ENCODE peak calls at places on chromosomes 16 and 17, in nine cellular contexts. One of them, this sample, is unnamed.

GRCh38 chr17:7862692-7863437 is 5.1 kb downstream of the CYB5D1 start:
- DNase-seq in breast epithelium: peak
- DNase-seq in gastrocnemius medialis: no peak
- DNase-seq in transverse colon: peak
- DNase-seq in esophagus muscularis mucosa: no peak
- DNase-seq in thyroid gland: peak
- DNase-seq in adrenal gland: peak
- DNase-seq in lower leg skin: no peak
- DNase-seq in upper lobe of left lung: no peak
- DNase-seq in this sample: peak

GRCh38 chr16:57128787-57129389 is 36.5 kb downstream of the CPNE2 start:
- DNase-seq in breast epithelium: no peak
- DNase-seq in gastrocnemius medialis: no peak
- DNase-seq in transverse colon: no peak
- DNase-seq in esophagus muscularis mucosa: no peak
- DNase-seq in thyroid gland: no peak
- DNase-seq in adrenal gland: no peak
- DNase-seq in lower leg skin: no peak
- DNase-seq in upper lobe of left lung: no peak
- DNase-seq in this sample: no peak

GRCh38 chr16:22424161-22424937 is 49.9 kb upstream of the CDR2 start:
- DNase-seq in breast epithelium: peak
- DNase-seq in gastrocnemius medialis: peak
- DNase-seq in transverse colon: peak
- DNase-seq in esophagus muscularis mucosa: no peak
- DNase-seq in thyroid gland: no peak
- DNase-seq in adrenal gland: peak
- DNase-seq in lower leg skin: peak
- DNase-seq in upper lobe of left lung: peak
- DNase-seq in this sample: peak

GRCh38 chr16:4409081-4409932 is 7.1 kb downstream of the CORO7 start:
- DNase-seq in breast epithelium: peak
- DNase-seq in gastrocnemius medialis: no peak
- DNase-seq in transverse colon: no peak
- DNase-seq in esophagus muscularis mucosa: no peak
- DNase-seq in thyroid gland: no peak
- DNase-seq in adrenal gland: no peak
- DNase-seq in lower leg skin: no peak
- DNase-seq in upper lobe of left lung: no peak
- DNase-seq in this sample: no peak

GRCh38 chr16:3026003-3026378 is 2.2 kb downstream of the THOC6 start:
- DNase-seq in breast epithelium: no peak
- DNase-seq in gastrocnemius medialis: no peak
- DNase-seq in transverse colon: no peak
- DNase-seq in esophagus muscularis mucosa: no peak
- DNase-seq in thyroid gland: no peak
- DNase-seq in adrenal gland: no peak
- DNase-seq in lower leg skin: no peak
- DNase-seq in upper lobe of left lung: no peak
- DNase-seq in this sample: no peak

GRCh38 chr16:54928016-54928356 is 2.7 kb upstream of the IRX5 start:
- DNase-seq in breast epithelium: no peak
- DNase-seq in gastrocnemius medialis: no peak
- DNase-seq in transverse colon: no peak
- DNase-seq in esophagus muscularis mucosa: no peak
- DNase-seq in thyroid gland: no peak
- DNase-seq in adrenal gland: no peak
- DNase-seq in lower leg skin: no peak
- DNase-seq in upper lobe of left lung: peak
- DNase-seq in this sample: no peak

GRCh38 chr17:50361561-50362480 is 11.2 kb downstream of the MRPL27 start:
- DNase-seq in breast epithelium: no peak
- DNase-seq in gastrocnemius medialis: no peak
- DNase-seq in transverse colon: peak
- DNase-seq in esophagus muscularis mucosa: no peak
- DNase-seq in thyroid gland: peak
- DNase-seq in adrenal gland: peak
- DNase-seq in lower leg skin: no peak
- DNase-seq in upper lobe of left lung: peak
- DNase-seq in this sample: no peak

GRCh38 chr17:74558882-74559519 is 8.3 kb downstream of the CD300H start:
- DNase-seq in breast epithelium: no peak
- DNase-seq in gastrocnemius medialis: no peak
- DNase-seq in transverse colon: no peak
- DNase-seq in esophagus muscularis mucosa: no peak
- DNase-seq in thyroid gland: no peak
- DNase-seq in adrenal gland: no peak
- DNase-seq in lower leg skin: no peak
- DNase-seq in upper lobe of left lung: no peak
- DNase-seq in this sample: no peak

GRCh38 chr16:75459691-75460090 is 4.8 kb downstream of the TMEM170A start:
- DNase-seq in breast epithelium: no peak
- DNase-seq in gastrocnemius medialis: no peak
- DNase-seq in transverse colon: no peak
- DNase-seq in esophagus muscularis mucosa: no peak
- DNase-seq in thyroid gland: no peak
- DNase-seq in adrenal gland: peak
- DNase-seq in lower leg skin: no peak
- DNase-seq in upper lobe of left lung: no peak
- DNase-seq in this sample: no peak

GRCh38 chr16:14562691-14563491 is 67.2 kb downstream of the PARN start:
- DNase-seq in breast epithelium: no peak
- DNase-seq in gastrocnemius medialis: no peak
- DNase-seq in transverse colon: peak
- DNase-seq in esophagus muscularis mucosa: no peak
- DNase-seq in thyroid gland: no peak
- DNase-seq in adrenal gland: peak
- DNase-seq in lower leg skin: peak
- DNase-seq in upper lobe of left lung: no peak
- DNase-seq in this sample: no peak

GRCh38 chr17:1011760-1012735 is 15.1 kb downstream of the TIMM22 start:
- DNase-seq in breast epithelium: no peak
- DNase-seq in gastrocnemius medialis: no peak
- DNase-seq in transverse colon: no peak
- DNase-seq in esophagus muscularis mucosa: no peak
- DNase-seq in thyroid gland: no peak
- DNase-seq in adrenal gland: no peak
- DNase-seq in lower leg skin: no peak
- DNase-seq in upper lobe of left lung: peak
- DNase-seq in this sample: no peak

GRCh38 chr16:82735176-82735575 is 108.4 kb downstream of the CDH13 start:
- DNase-seq in breast epithelium: no peak
- DNase-seq in gastrocnemius medialis: peak
- DNase-seq in transverse colon: no peak
- DNase-seq in esophagus muscularis mucosa: no peak
- DNase-seq in thyroid gland: peak
- DNase-seq in adrenal gland: no peak
- DNase-seq in lower leg skin: no peak
- DNase-seq in upper lobe of left lung: no peak
- DNase-seq in this sample: no peak

GRCh38 chr16:27720731-27721547 is 171.0 kb downstream of the KATNIP start:
- DNase-seq in breast epithelium: no peak
- DNase-seq in gastrocnemius medialis: no peak
- DNase-seq in transverse colon: no peak
- DNase-seq in esophagus muscularis mucosa: no peak
- DNase-seq in thyroid gland: no peak
- DNase-seq in adrenal gland: no peak
- DNase-seq in lower leg skin: no peak
- DNase-seq in upper lobe of left lung: no peak
- DNase-seq in this sample: peak

GRCh38 chr17:40447148-40447644 is 3.9 kb downstream of the IGFBP4 start:
- DNase-seq in breast epithelium: no peak
- DNase-seq in gastrocnemius medialis: no peak
- DNase-seq in transverse colon: no peak
- DNase-seq in esophagus muscularis mucosa: no peak
- DNase-seq in thyroid gland: no peak
- DNase-seq in adrenal gland: no peak
- DNase-seq in lower leg skin: no peak
- DNase-seq in upper lobe of left lung: no peak
- DNase-seq in this sample: peak

DNA sequence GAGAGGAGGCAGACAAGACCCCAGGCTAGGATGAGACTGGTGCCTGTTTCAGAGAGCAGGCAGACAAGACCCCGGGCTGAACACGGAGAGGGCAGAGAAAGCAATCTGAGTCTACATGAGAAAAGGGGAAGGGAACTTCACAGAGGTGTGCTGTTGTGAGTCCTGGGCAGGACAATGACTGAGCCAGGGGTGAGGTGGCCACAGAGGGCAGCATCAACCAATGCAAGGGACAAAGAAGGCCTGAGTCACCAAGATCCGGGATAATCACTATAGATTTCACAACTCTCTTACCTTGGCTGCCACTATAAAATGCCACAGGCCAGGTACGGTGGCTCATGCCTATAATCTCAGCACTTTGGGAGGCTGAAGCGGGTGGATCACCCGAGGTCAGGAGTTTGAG is 89.0 kb downstream of the SLC39A11 start:
- DNase-seq in breast epithelium: no peak
- DNase-seq in gastrocnemius medialis: no peak
- DNase-seq in transverse colon: no peak
- DNase-seq in esophagus muscularis mucosa: no peak
- DNase-seq in thyroid gland: no peak
- DNase-seq in adrenal gland: peak
- DNase-seq in lower leg skin: no peak
- DNase-seq in upper lobe of left lung: no peak
- DNase-seq in this sample: no peak
- TF ChIP-seq POLR2A in breast epithelium: no peak
- TF ChIP-seq POLR2A in gastrocnemius medialis: no peak
- TF ChIP-seq POLR2A in transverse colon: no peak
- TF ChIP-seq POLR2A in esophagus muscularis mucosa: no peak
- TF ChIP-seq POLR2A in thyroid gland: no peak
- TF ChIP-seq POLR2A in adrenal gland: no peak
- TF ChIP-seq POLR2A in lower leg skin: no peak
- TF ChIP-seq POLR2A in upper lobe of left lung: no peak
- TF ChIP-seq POLR2A in this sample: no peak

DNA sequence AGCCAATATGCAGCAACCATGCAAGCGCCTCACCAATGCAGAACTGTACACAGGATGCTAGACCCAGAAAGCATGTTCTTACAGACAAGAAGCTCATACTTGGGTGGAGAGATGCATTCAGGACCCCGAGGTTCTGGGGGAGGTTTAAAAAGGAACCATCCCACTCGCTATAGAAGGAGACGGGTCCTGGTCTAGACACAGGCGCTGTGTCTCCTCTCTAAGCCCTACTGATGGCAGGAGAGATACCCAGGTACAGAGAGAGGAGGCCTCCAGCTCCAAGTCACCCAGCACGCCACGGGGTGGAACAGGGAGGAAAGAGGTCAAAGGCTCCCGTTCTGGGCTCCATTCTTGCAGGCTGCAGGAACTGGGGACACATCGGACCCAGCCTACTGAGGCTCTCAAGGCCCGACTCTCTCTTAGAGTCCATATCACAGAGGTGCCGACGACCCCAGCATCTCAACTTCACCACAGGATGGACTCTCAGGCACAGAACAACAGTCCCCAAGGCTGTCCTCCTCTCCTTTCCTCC is 28.0 kb downstream of the SRCIN1 start:
- DNase-seq in breast epithelium: no peak
- DNase-seq in gastrocnemius medialis: no peak
- DNase-seq in transverse colon: no peak
- DNase-seq in esophagus muscularis mucosa: no peak
- DNase-seq in thyroid gland: no peak
- DNase-seq in adrenal gland: no peak
- DNase-seq in lower leg skin: no peak
- DNase-seq in upper lobe of left lung: no peak
- DNase-seq in this sample: no peak
- H3K4me3 ChIP-seq in breast epithelium: peak
- H3K4me3 ChIP-seq in gastrocnemius medialis: no peak
- H3K4me3 ChIP-seq in transverse colon: no peak
- H3K4me3 ChIP-seq in esophagus muscularis mucosa: no peak
- H3K4me3 ChIP-seq in thyroid gland: no peak
- H3K4me3 ChIP-seq in adrenal gland: no peak
- H3K4me3 ChIP-seq in lower leg skin: no peak
- H3K4me3 ChIP-seq in upper lobe of left lung: no peak
- H3K4me3 ChIP-seq in this sample: no peak

DNA sequence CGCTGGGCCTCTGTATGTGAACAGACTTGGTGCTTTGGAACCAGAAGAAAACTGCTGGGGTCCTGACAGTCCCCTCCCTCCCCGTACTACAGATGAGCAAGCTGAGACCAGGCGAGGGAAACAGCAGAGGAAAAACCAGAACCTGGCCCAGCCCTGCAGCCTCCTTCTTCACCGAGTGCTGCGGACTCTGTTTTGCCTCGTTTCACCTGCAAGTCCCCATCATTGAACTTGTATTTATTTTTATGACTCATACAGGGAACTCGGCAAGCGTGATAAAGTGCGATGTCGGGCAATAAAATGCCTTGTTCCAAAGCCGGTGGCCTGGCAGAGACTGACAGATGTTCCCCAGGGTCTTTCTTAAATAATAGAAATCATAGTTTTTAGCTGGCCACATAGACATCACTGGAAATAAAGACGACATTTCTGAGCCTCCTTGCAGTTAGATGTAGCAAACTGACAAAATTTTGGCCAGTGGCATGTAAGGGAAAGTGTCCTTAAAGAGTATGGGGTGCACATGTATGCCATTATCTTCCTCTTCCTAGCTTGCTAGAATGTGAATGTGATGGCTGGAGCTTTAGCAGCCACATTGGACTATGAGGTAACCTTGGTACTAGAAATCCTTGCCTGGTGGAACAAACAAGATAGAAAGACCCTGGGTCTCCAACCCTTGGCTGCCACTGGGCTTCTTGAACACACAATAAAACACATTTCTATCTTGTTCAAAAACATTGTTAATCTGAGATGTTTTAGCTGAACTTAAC is 128.6 kb downstream of the IRF8 start:
- DNase-seq in breast epithelium: no peak
- DNase-seq in gastrocnemius medialis: no peak
- DNase-seq in transverse colon: peak
- DNase-seq in esophagus muscularis mucosa: no peak
- DNase-seq in thyroid gland: no peak
- DNase-seq in adrenal gland: no peak
- DNase-seq in lower leg skin: no peak
- DNase-seq in upper lobe of left lung: no peak
- DNase-seq in this sample: no peak
- TF ChIP-seq POLR2A in breast epithelium: no peak
- TF ChIP-seq POLR2A in gastrocnemius medialis: no peak
- TF ChIP-seq POLR2A in transverse colon: no peak
- TF ChIP-seq POLR2A in esophagus muscularis mucosa: no peak
- TF ChIP-seq POLR2A in thyroid gland: no peak
- TF ChIP-seq POLR2A in adrenal gland: no peak
- TF ChIP-seq POLR2A in lower leg skin: no peak
- TF ChIP-seq POLR2A in upper lobe of left lung: no peak
- TF ChIP-seq POLR2A in this sample: no peak

DNA sequence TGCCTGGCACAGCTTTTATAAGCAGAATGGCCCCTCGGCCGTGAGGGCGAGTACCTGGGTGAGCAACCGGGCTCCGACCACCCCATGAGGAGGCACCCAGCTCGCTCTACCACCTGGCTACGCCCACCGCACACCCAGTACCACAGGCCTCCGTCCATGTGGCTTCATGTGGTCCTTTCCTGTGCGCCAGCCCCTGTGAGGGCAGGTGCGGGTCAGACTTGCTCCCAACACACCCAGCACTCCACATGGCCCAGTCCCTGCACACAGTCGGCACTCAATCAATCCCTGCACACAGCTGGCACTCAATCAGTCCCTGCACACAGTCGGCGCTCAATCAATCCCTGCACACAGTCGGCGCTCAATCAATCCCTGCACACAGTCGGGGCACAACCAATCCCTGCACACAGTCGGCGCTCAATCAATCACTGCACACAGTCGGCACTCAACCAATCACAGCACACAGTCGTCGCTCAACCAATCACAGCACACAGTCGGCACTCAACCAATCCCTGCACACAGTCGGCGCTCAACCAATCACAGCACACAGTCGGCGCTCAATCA is 4.0 kb downstream of the C1QTNF8 start:
- DNase-seq in breast epithelium: no peak
- DNase-seq in gastrocnemius medialis: no peak
- DNase-seq in transverse colon: no peak
- DNase-seq in esophagus muscularis mucosa: no peak
- DNase-seq in thyroid gland: no peak
- DNase-seq in adrenal gland: no peak
- DNase-seq in lower leg skin: no peak
- DNase-seq in upper lobe of left lung: peak
- DNase-seq in this sample: no peak
- H3K4me3 ChIP-seq in breast epithelium: no peak
- H3K4me3 ChIP-seq in gastrocnemius medialis: no peak
- H3K4me3 ChIP-seq in transverse colon: no peak
- H3K4me3 ChIP-seq in esophagus muscularis mucosa: no peak
- H3K4me3 ChIP-seq in thyroid gland: no peak
- H3K4me3 ChIP-seq in adrenal gland: no peak
- H3K4me3 ChIP-seq in lower leg skin: no peak
- H3K4me3 ChIP-seq in upper lobe of left lung: no peak
- H3K4me3 ChIP-seq in this sample: no peak

This sample was measured in uterus.